ENCODE peak calls at places on chromosome 5, in five cellular contexts. A is heart left ventricle, Q is esophagus squamous epithelium, G is AG09309, Z is NCI-H2029. M is an unnamed sample.

GRCh38 chr5:149486726-149487635 is 64.3 kb downstream of the CSNK1A1 start:
- DNase-seq in A (no peak), Q (no peak), G (no peak), Z (no peak), M (no peak)

GRCh38 chr5:133652951-133653601 is 40.7 kb upstream of the FSTL4 start:
- DNase-seq in A (no peak), Q (no peak), G (no peak), Z (no peak), M (no peak)

GRCh38 chr5:93915142-93915553 is 173.7 kb upstream of the POU5F2 start:
- DNase-seq in A (no peak), Q (no peak), G (no peak), Z (peak; percentile 26), M (no peak)

GRCh38 chr5:132215329-132215728 is 12.3 kb downstream of the P4HA2 start:
- DNase-seq in A (peak; percentile 98), Q (no peak), G (peak; percentile 94), Z (peak; percentile 66), M (peak; percentile 80)

GRCh38 chr5:30764704-30765103 is 428.8 kb upstream of the CDH6 start:
- DNase-seq in A (no peak), Q (no peak), G (no peak), Z (no peak), M (no peak)

GRCh38 chr5:64854855-64855254 is 86.1 kb downstream of the CWC27 start:
- DNase-seq in A (no peak), Q (no peak), G (no peak), Z (no peak), M (no peak)

GRCh38 chr5:150161242-150162141 is 5.1 kb upstream of the CDX1 start:
- DNase-seq in A (peak; percentile 83), Q (no peak), G (no peak), Z (peak; percentile 33), M (no peak)

GRCh38 chr5:157603333-157604190 is 28.0 kb upstream of the ADAM19 start:
- DNase-seq in A (no peak), Q (no peak), G (peak; percentile 81), Z (no peak), M (peak; percentile 75)

GRCh38 chr5:10120934-10121333 is 128.8 kb downstream of the ATPSCKMT start:
- DNase-seq in A (no peak), Q (no peak), G (no peak), Z (no peak), M (no peak)

GRCh38 chr5:6659941-6660684 is 26.9 kb downstream of the SRD5A1 start:
- DNase-seq in A (no peak), Q (no peak), G (no peak), Z (no peak), M (no peak)

GRCh38 chr5:53019320-53019719 is 30.2 kb downstream of the ITGA2 start:
- DNase-seq in A (no peak), Q (no peak), G (no peak), Z (no peak), M (no peak)

GRCh38 chr5:116002116-116002906 is 30.0 kb upstream of the ARL14EPL start:
- DNase-seq in A (no peak), Q (no peak), G (no peak), Z (no peak), M (no peak)

GRCh38 chr5:109454726-109455505 is 45.1 kb upstream of the PJA2 start:
- DNase-seq in A (no peak), Q (no peak), G (peak; percentile 62), Z (no peak), M (no peak)

M was measured in AG04449.